ENCODE peak calls at places on chromosomes 4 and X, in four cellular contexts. T is Peyer's patch, Z is sigmoid colon, P is NB4. N is an unnamed sample.
A peak's percentile ranks its signal among the peaks of the same experiment; 100 is the strongest.

GRCh38 chr4:20506827-20507226 is 193.4 kb upstream of the PACRGL start:
- DNase-seq in T (no peak), Z (no peak), P (no peak), N (peak; percentile 1)

GRCh38 chr4:100061835-100062234 is 111.8 kb upstream of the H2AZ1 start:
- DNase-seq in T (no peak), Z (no peak), P (no peak), N (no peak)

GRCh38 chrX:38249965-38250364 is 29.3 kb upstream of the SRPX start:
- DNase-seq in T (no peak), Z (no peak), P (no peak), N (no peak)

GRCh38 chrX:1807301-1807731 is 192.5 kb downstream of the ASMT start:
- DNase-seq in T (no peak), Z (no peak), P (no peak), N (no peak)

GRCh38 chr4:165433529-165433928 is 54.7 kb downstream of the CPE start:
- DNase-seq in T (no peak), Z (no peak), P (no peak), N (no peak)

GRCh38 chrX:132622130-132622529 is 133.3 kb upstream of the MBNL3 start:
- DNase-seq in T (no peak), Z (no peak), P (peak; percentile 51), N (peak; percentile 86)

GRCh38 chr4:188008377-188008776 is 12.8 kb downstream of the ZFP42 start:
- DNase-seq in T (no peak), Z (no peak), P (peak; percentile 5), N (no peak)

GRCh38 chrX:44570524-44570923 is 27.9 kb upstream of the FUNDC1 start:
- DNase-seq in T (no peak), Z (no peak), P (no peak), N (no peak)

GRCh38 chr4:74886490-74886889 is 46.4 kb upstream of the PARM1 start:
- DNase-seq in T (no peak), Z (no peak), P (no peak), N (no peak)

GRCh38 chr4:142272452-142272851 is 573.6 kb downstream of the INPP4B start:
- DNase-seq in T (no peak), Z (no peak), P (no peak), N (no peak)

GRCh38 chr4:158208931-158209640 is 1.2 kb upstream of the TMEM144 start:
- DNase-seq in T (no peak), Z (no peak), P (peak; percentile 68), N (no peak)

GRCh38 chr4:25233194-25233593 is 639 bp upstream of the PI4K2B start:
- DNase-seq in T (no peak), Z (no peak), P (no peak), N (no peak)

GRCh38 chr4:25235401-25235800 is 1.6 kb downstream of the PI4K2B start:
- DNase-seq in T (no peak), Z (no peak), P (peak; percentile 22), N (peak; percentile 42)

GRCh38 chr4:25233737-25234389 is at the start of gene PI4K2B:
- DNase-seq in T (peak; percentile 96), Z (peak; percentile 93), P (peak; percentile 95), N (peak; percentile 96)

GRCh38 chr4:25236971-25237370 is 3.1 kb downstream of the PI4K2B start:
- DNase-seq in T (no peak), Z (no peak), P (no peak), N (no peak)

GRCh38 chr4:25234390-25235367 is 846 bp downstream of the PI4K2B start:
- DNase-seq in T (peak; percentile 76), Z (peak; percentile 69), P (peak; percentile 90), N (peak; percentile 89)
- TF ChIP-seq POLR2A in T (no peak), Z (no peak), P (no peak), N (no peak)

GRCh38 chrX:155612312-155613224 is at the start of gene TMLHE:
- DNase-seq in T (peak; percentile 80), Z (peak; percentile 76), P (peak; percentile 77), N (peak; percentile 72)
- TF ChIP-seq POLR2A in T (peak; percentile 22), Z (no peak), P (peak; percentile 54), N (peak; percentile 55)

GRCh38 chr4:139082750-139083532 is 67.4 kb downstream of the NOCT start:
- DNase-seq in T (peak; percentile 95), Z (peak; percentile 97), P (peak; percentile 98), N (peak; percentile 97)
- TF ChIP-seq POLR2A in T (peak; percentile 50), Z (peak; percentile 43), P (peak; percentile 24), N (peak; percentile 65)

GRCh38 chr4:26322349-26322748 is 1.5 kb downstream of the RBPJ start:
- DNase-seq in T (no peak), Z (no peak), P (peak; percentile 37), N (no peak)

GRCh38 chr4:26320159-26320452 is 708 bp upstream of the RBPJ start:
- DNase-seq in T (no peak), Z (no peak), P (no peak), N (peak; percentile 79)

GRCh38 chr4:26319467-26320158 is 1.2 kb upstream of the RBPJ start:
- DNase-seq in T (peak; percentile 98), Z (peak; percentile 99), P (peak; percentile 100), N (peak; percentile 94)

GRCh38 chr4:26321326-26322276 is 787 bp downstream of the RBPJ start:
- DNase-seq in T (peak; percentile 51), Z (peak; percentile 68), P (peak; percentile 70), N (peak; percentile 51)

GRCh38 chr4:26320453-26321325 is at the start of gene RBPJ:
- DNase-seq in T (peak; percentile 93), Z (peak; percentile 95), P (peak; percentile 97), N (peak; percentile 91)
- TF ChIP-seq POLR2A in T (peak; percentile 80), Z (peak; percentile 73), P (peak; percentile 50), N (peak; percentile 53)

GRCh38 chr4:48906283-48907173 is at the start of gene OCIAD2:
- DNase-seq in T (peak; percentile 83), Z (peak; percentile 69), P (peak; percentile 73), N (peak; percentile 45)
- TF ChIP-seq POLR2A in T (peak; percentile 49), Z (no peak), P (no peak), N (peak; percentile 49)

DNA sequence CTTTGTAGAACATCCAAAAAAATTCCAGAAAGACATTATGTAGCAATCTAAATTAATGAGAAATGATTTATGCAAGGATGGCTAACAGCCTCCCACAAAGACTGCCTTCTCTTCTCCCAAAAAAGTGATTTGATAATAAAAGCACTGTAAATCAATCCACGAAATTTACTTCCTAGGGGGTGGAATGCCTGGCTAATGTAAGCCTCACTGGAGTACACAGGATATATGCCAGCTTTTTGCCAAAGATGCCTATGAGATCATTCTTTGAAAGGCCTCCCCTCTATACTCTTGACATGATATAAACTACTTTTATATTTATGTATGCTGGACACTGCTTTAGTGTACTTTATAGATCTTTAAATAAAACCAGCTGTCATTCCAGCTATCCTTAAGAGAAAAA is 211.1 kb downstream of the ADAMTS3 start:
- DNase-seq in T (no peak), Z (no peak), P (no peak), N (no peak)
- TF ChIP-seq POLR2A in T (no peak), Z (no peak), P (no peak), N (no peak)

GRCh38 chr4:176641237-176641636 is 151.5 kb downstream of the VEGFC start:
- DNase-seq in T (no peak), Z (no peak), P (no peak), N (no peak)

GRCh38 chr4:176642472-176642871 is 150.2 kb downstream of the VEGFC start:
- DNase-seq in T (no peak), Z (no peak), P (peak; percentile 3), N (no peak)

DNA sequence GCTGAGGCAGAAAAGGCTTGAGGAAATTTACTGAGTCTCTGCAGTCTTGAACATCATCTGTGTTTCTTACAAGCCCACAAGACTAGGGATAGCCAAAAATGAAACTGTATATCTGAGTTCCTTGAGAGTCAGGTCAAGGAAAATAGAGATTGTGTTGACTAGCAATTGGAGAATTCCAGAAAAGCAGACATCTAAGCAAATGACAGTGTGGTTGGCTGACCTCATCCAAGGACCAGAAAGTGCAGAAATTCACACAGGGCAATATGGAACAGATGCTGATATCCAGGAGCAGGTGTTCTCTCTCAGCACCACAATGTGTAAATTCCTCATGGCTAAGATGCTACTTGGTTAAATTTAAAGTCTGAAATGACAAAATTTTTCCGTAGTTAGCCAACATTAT is 146.4 kb downstream of the VEGFC start:
- DNase-seq in T (no peak), Z (no peak), P (no peak), N (no peak)
- TF ChIP-seq POLR2A in T (no peak), Z (no peak), P (no peak), N (no peak)

N was measured in erythroblast.